ENCODE peak calls at places on chromosome 18, in five cellular contexts. M is A549, S is body of pancreas, Z is sigmoid colon, U is Peyer's patch. X is an unnamed sample.

GRCh38 chr18:74540689-74541421 is 6.6 kb downstream of the CNDP1 start:
- DNase-seq in M (no peak), S (no peak), Z (no peak), U (no peak), X (no peak)

GRCh38 chr18:9711361-9712129 is 3.4 kb downstream of the RAB31 start:
- DNase-seq in M (no peak), S (no peak), Z (peak), U (peak), X (no peak)

GRCh38 chr18:12911025-12911927 is 27.2 kb upstream of the PTPN2 start:
- DNase-seq in M (no peak), S (peak), Z (no peak), U (no peak), X (peak)

GRCh38 chr18:22311301-22311700 is 106.4 kb downstream of the CTAGE1 start:
- DNase-seq in M (no peak), S (no peak), Z (no peak), U (no peak), X (no peak)

GRCh38 chr18:23281626-23282436 is 146.5 kb downstream of the CABLES1 start:
- DNase-seq in M (peak), S (no peak), Z (peak), U (no peak), X (no peak)

GRCh38 chr18:61850756-61851155 is 42.1 kb downstream of the RNF152 start:
- DNase-seq in M (no peak), S (no peak), Z (no peak), U (no peak), X (no peak)

GRCh38 chr18:48724939-48725338 is 186.1 kb downstream of the CTIF start:
- DNase-seq in M (no peak), S (no peak), Z (no peak), U (no peak), X (no peak)

GRCh38 chr18:48841381-48842258 is 109.1 kb downstream of the SMAD7 start:
- DNase-seq in M (no peak), S (peak), Z (no peak), U (no peak), X (no peak)

GRCh38 chr18:61554117-61554776 is 221.0 kb downstream of the CDH20 start:
- DNase-seq in M (no peak), S (peak), Z (no peak), U (no peak), X (no peak)

GRCh38 chr18:9120796-9121195 is 15.8 kb upstream of the ANKRD12 start:
- DNase-seq in M (no peak), S (no peak), Z (no peak), U (no peak), X (no peak)

GRCh38 chr18:55586841-55587240 is 1.2 kb downstream of the TCF4 start:
- DNase-seq in M (no peak), S (no peak), Z (no peak), U (no peak), X (no peak)

GRCh38 chr18:75483662-75484061 is 56.2 kb upstream of the SMIM21 start:
- DNase-seq in M (no peak), S (no peak), Z (no peak), U (no peak), X (no peak)

GRCh38 chr18:55007582-55007981 is 48.3 kb upstream of the CCDC68 start:
- DNase-seq in M (no peak), S (no peak), Z (no peak), U (no peak), X (no peak)

GRCh38 chr18:48975221-48975816 is 24.6 kb upstream of the SMAD7 start:
- DNase-seq in M (no peak), S (peak), Z (no peak), U (no peak), X (no peak)

GRCh38 chr18:45856526-45856925 is 31.1 kb downstream of the SIGLEC15 start:
- DNase-seq in M (no peak), S (no peak), Z (no peak), U (no peak), X (no peak)

GRCh38 chr18:23321996-23322395 is 131.1 kb upstream of the RIOK3 start:
- DNase-seq in M (no peak), S (no peak), Z (no peak), U (no peak), X (no peak)

GRCh38 chr18:35376393-35376741 is 770 bp downstream of the ZNF396 start:
- DNase-seq in M (no peak), S (peak), Z (no peak), U (peak), X (peak)

GRCh38 chr18:26656401-26656943 is 108.1 kb upstream of the KCTD1 start:
- DNase-seq in M (no peak), S (no peak), Z (no peak), U (no peak), X (no peak)

GRCh38 chr18:61608306-61608705 is 275.1 kb downstream of the CDH20 start:
- DNase-seq in M (no peak), S (no peak), Z (no peak), U (no peak), X (no peak)

GRCh38 chr18:24470022-24470618 is 9.7 kb downstream of the HRH4 start:
- DNase-seq in M (no peak), S (no peak), Z (no peak), U (no peak), X (no peak)

GRCh38 chr18:71105078-71105819 is 816.4 kb downstream of the SOCS6 start:
- DNase-seq in M (no peak), S (no peak), Z (no peak), U (no peak), X (no peak)

GRCh38 chr18:42576141-42576540 is 539.3 kb downstream of the RIT2 start:
- DNase-seq in M (no peak), S (no peak), Z (no peak), U (no peak), X (no peak)

GRCh38 chr18:54881229-54881753 is 53.0 kb downstream of the RAB27B start:
- DNase-seq in M (no peak), S (no peak), Z (no peak), U (no peak), X (no peak)

GRCh38 chr18:44679912-44680270 is 797 bp upstream of the SETBP1 start:
- DNase-seq in M (peak), S (peak), Z (peak), U (peak), X (peak)

GRCh38 chr18:9612989-9613388 is 1.4 kb downstream of the PPP4R1 start:
- DNase-seq in M (no peak), S (no peak), Z (no peak), U (no peak), X (no peak)

GRCh38 chr18:34592961-34593382 is 117.1 kb upstream of the DTNA start:
- DNase-seq in M (no peak), S (peak), Z (peak), U (no peak), X (peak)

GRCh38 chr18:57428221-57429150 is 6.7 kb upstream of the ONECUT2 start:
- DNase-seq in M (no peak), S (no peak), Z (no peak), U (no peak), X (no peak)

GRCh38 chr18:9403795-9404564 is 69.4 kb downstream of the TWSG1 start:
- DNase-seq in M (no peak), S (no peak), Z (no peak), U (no peak), X (no peak)

GRCh38 chr18:62288669-62289016 is 36.5 kb upstream of the TNFRSF11A start:
- DNase-seq in M (no peak), S (no peak), Z (no peak), U (no peak), X (no peak)

GRCh38 chr18:79139206-79139605 is 70.0 kb downstream of the ATP9B start:
- DNase-seq in M (no peak), S (no peak), Z (no peak), U (no peak), X (no peak)

GRCh38 chr18:76431437-76432273 is 63.4 kb downstream of the ZNF516 start:
- DNase-seq in M (no peak), S (no peak), Z (peak), U (no peak), X (no peak)

GRCh38 chr18:56286775-56287174 is 351.6 kb downstream of the TXNL1 start:
- DNase-seq in M (no peak), S (no peak), Z (no peak), U (no peak), X (no peak)

GRCh38 chr18:10418836-10419235 is 35.6 kb upstream of the APCDD1 start:
- DNase-seq in M (no peak), S (no peak), Z (no peak), U (no peak), X (no peak)

GRCh38 chr18:26057208-26057821 is 33.1 kb downstream of the SS18 start:
- DNase-seq in M (no peak), S (no peak), Z (no peak), U (no peak), X (no peak)

DNA sequence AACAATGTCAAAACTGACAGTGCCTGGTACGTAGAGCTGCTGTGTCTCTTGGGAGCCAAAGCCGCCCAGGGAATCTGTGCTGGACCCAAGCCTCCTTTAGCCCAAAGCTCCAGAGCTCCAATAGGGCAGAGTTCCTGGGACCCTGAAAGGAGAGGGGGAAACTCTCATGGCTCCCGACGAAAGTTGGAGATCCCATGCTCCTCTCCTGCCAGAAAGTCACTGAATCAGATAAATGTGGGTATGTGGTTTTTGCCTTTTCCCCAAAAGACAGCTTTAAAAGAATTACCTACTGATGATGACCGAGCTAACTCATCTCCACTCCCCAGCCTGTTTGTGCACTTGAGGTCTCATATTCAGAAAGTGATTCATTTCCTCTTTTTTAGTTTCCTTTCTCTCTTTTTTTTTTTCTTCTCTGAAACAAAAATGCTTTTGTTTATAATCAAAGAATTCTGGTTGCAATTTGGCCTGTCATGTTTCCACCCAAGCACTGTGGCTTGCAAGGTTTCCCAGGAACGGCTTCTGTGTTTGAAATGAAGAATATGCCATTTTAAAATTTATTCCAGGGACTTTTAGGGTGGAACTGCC is 14.1 kb upstream of the PMAIP1 start:
- DNase-seq in M (no peak), S (no peak), Z (no peak), U (no peak), X (no peak)
- TF ChIP-seq POLR2A in M (no peak), S (no peak), Z (no peak), U (no peak), X (no peak)

DNA sequence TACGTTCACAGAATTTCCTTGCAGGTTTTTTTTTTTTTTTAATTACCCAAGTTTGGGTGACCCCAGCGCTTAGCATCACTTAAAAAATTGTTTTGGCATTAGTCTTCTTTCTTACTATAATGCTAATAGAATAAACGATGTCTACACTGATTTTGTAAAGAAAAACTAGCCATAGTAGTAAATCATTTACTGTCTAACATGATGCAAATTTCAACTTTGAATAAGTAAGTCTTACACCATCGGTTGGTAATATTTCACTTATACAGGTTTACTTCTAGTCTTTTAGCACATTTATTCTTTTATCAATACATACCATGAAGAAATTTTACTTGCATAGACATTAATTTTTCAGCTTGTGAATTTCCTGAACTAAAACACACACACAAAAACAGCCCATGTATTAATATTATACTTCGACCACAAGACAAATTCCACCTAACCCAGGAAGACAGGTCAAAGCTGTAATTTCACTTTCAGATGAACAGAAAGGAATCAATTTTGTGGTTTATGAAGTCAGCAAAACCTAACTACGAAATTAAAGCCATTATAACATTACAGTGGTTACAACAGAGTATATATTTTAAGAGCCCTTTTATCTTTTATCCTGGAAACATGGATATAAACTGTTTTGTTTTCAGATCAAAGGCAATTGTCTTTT is 1.9 kb downstream of the YES1 start:
- DNase-seq in M (no peak), S (no peak), Z (no peak), U (no peak), X (no peak)
- H3K4me3 ChIP-seq in M (peak), S (no peak), Z (no peak), U (no peak), X (peak)

GRCh38 chr18:712401-713134 is at the start of gene ENOSF1:
- DNase-seq in M (peak), S (peak), Z (peak), U (peak), X (peak)
- TF ChIP-seq POLR2A in M (peak), S (peak), Z (no peak), U (peak), X (no peak)

GRCh38 chr18:65326831-65327230 is 424.0 kb upstream of the CDH7 start:
- DNase-seq in M (no peak), S (no peak), Z (no peak), U (no peak), X (no peak)
- H3K4me3 ChIP-seq in M (no peak), S (no peak), Z (no peak), U (no peak), X (no peak)

DNA sequence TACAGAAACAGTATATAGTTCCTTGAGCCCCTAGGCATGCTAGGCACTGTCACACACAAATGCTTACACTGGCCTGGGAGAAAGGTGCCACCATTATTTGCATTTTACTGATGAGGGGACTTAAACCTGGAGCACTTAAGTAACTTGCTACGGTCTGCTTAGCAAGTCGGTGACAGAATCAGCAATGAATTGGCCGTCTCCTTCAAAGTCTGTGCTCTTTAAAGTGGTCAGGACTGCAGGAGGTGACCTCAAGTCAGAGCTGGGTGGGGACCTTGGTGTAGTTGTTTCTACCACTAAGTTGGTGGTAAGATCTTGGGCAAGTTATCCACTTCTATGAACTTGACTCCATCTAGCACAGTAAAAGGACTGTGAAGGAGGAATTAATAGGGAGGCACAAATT is 34.8 kb downstream of the PTPRM start:
- DNase-seq in M (no peak), S (no peak), Z (no peak), U (no peak), X (no peak)
- TF ChIP-seq POLR2A in M (no peak), S (no peak), Z (no peak), U (no peak), X (no peak)

DNA sequence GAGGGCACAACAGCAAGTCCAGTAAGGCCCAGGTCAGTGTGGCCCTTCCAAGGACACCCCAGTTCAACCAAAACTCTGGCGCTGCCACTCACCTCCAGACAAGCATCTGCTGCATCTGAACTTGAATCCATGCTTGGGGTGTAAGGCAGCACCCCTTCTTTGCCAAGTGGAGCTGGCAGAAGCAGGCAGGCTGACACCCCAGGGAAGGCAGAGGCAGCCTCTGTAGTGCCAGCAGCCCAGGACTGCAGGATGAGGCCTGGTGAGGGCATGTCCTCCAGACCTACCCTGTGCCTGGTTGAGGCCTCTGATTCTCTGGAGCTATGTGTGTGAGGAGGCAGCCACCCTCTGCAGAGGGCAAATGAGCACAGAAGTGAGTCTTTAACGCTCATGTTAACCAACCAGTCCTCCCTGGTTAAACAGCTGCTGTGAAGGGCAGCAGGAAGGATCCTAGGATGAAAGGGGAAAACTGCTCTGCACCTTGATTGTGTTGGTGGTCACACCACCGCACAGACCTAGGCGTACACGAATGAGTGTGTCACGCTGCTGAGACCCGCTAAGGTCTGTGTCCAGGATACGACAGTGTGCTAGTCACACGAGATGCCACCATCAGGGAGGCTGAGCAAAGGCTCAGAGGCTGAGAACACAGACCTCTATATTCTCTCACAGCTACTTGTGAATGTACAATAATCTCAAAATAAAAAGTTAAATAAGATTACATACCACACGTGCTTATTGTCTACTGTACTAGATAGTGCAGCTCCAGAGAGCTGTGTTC is 2.2 kb downstream of the PARD6G start:
- DNase-seq in M (no peak), S (no peak), Z (no peak), U (no peak), X (no peak)
- H3K4me3 ChIP-seq in M (no peak), S (no peak), Z (no peak), U (no peak), X (no peak)

GRCh38 chr18:3450358-3451107 is 561 bp downstream of the TGIF1 start:
- DNase-seq in M (peak), S (peak), Z (peak), U (peak), X (peak)

GRCh38 chr18:3451989-3452749 is 2.2 kb downstream of the TGIF1 start:
- DNase-seq in M (peak), S (peak), Z (peak), U (peak), X (peak)

GRCh38 chr18:3452750-3453539 is 3.0 kb downstream of the TGIF1 start:
- DNase-seq in M (peak), S (no peak), Z (no peak), U (peak), X (no peak)

GRCh38 chr18:3449702-3450357 is at the start of gene TGIF1:
- DNase-seq in M (peak), S (peak), Z (peak), U (peak), X (peak)

GRCh38 chr18:3451166-3451988 is 1.4 kb downstream of the TGIF1 start:
- DNase-seq in M (peak), S (peak), Z (peak), U (peak), X (peak)
- TF ChIP-seq POLR2A in M (no peak), S (peak), Z (peak), U (peak), X (peak)

DNA sequence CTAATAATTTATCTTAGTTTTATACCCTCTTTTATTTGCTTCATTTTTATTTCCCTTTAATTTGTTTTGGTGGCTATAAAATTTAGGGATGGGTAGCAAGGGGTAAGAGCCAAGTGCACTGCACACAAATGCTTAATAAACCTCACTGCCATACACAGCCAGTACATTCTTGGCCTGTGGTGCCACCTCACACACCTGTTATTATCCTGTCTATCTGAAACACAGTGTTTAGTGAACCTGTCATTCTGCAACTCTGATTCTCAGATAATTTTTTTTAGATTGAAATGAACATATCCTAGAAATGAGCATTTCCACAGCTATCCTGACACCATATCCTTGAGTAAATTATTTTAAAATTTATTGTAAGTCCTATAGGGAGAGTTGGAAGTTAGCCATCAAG is 807.5 kb downstream of the DCC start:
- DNase-seq in M (no peak), S (no peak), Z (no peak), U (no peak), X (no peak)
- H3K4me3 ChIP-seq in M (no peak), S (no peak), Z (no peak), U (no peak), X (no peak)